ENCODE peak calls at places on chromosomes 1 and 21, in nine cellular contexts. H is kidney epithelial cell; K is HFFc6; E is CD4-positive, alpha-beta T cell; F is H9; R is right atrium auricular region; Q is AG09319; U is AG10803; P is GM06990. T is an unnamed sample.
A peak's percentile ranks its signal among the peaks of the same experiment; 100 is the strongest.

GRCh38 chr21:10272216-10272615 is 249.2 kb upstream of the TPTE start:
- DNase-seq in Q (no peak), E (no peak), H (no peak), U (no peak), R (peak; percentile 26), P (no peak), K (no peak), F (no peak), T (no peak)

GRCh38 chr1:92804721-92805169 is 19.8 kb upstream of the EVI5 start:
- DNase-seq in U (peak; percentile 88), Q (peak; percentile 83), H (peak; percentile 55), F (peak; percentile 60), K (peak; percentile 97), P (no peak), R (peak; percentile 95), E (no peak), T (peak; percentile 89)

GRCh38 chr21:15206514-15206913 is 141.7 kb upstream of the NRIP1 start:
- DNase-seq in H (no peak), K (no peak), P (peak; percentile 38), F (no peak), Q (no peak), R (no peak), U (no peak), E (no peak), T (no peak)

GRCh38 chr1:116172666-116173065 is 61.5 kb downstream of the MAB21L3 start:
- DNase-seq in F (no peak), E (no peak), U (no peak), K (no peak), Q (no peak), H (no peak), R (no peak), P (no peak), T (no peak)

GRCh38 chr21:27422435-27422834 is 455.5 kb upstream of the ADAMTS5 start:
- DNase-seq in P (no peak), Q (no peak), F (no peak), K (peak; percentile 35), U (peak; percentile 47), E (no peak), H (no peak), R (no peak), T (peak; percentile 34)

GRCh38 chr1:17567582-17567981 is 28.1 kb downstream of the ARHGEF10L start:
- DNase-seq in K (no peak), R (peak; percentile 79), P (no peak), Q (no peak), H (no peak), U (peak; percentile 95), E (no peak), F (no peak), T (no peak)

GRCh38 chr21:26961704-26962103 is 5.2 kb downstream of the ADAMTS5 start:
- DNase-seq in U (peak; percentile 38), E (no peak), F (peak; percentile 51), Q (no peak), H (no peak), R (no peak), P (no peak), K (no peak), T (no peak)

GRCh38 chr21:35854281-35854680 is 206.0 kb downstream of the SETD4 start:
- DNase-seq in U (no peak), R (no peak), F (no peak), P (no peak), Q (no peak), K (no peak), H (no peak), E (no peak), T (no peak)

GRCh38 chr1:185420588-185421081 is 103.6 kb upstream of the IVNS1ABP start:
- DNase-seq in K (no peak), H (no peak), E (no peak), P (no peak), U (no peak), F (no peak), Q (no peak), R (no peak), T (no peak)

GRCh38 chr1:161196521-161197451 is 2.1 kb downstream of the ADAMTS4 start:
- DNase-seq in K (peak; percentile 68), E (no peak), Q (peak; percentile 78), H (no peak), U (peak; percentile 94), P (no peak), F (no peak), R (no peak), T (peak; percentile 76)

GRCh38 chr1:202551683-202552082 is 158.6 kb downstream of the SYT2 start:
- DNase-seq in K (no peak), F (no peak), R (no peak), H (no peak), E (no peak), U (no peak), Q (no peak), P (no peak), T (no peak)

GRCh38 chr1:164780111-164780510 is 221.1 kb downstream of the PBX1 start:
- DNase-seq in R (no peak), H (no peak), P (no peak), Q (peak; percentile 32), F (no peak), U (peak; percentile 79), K (no peak), E (no peak), T (no peak)

GRCh38 chr1:185409345-185409744 is 92.3 kb upstream of the IVNS1ABP start:
- DNase-seq in F (no peak), P (no peak), H (no peak), K (no peak), R (no peak), U (no peak), Q (no peak), E (no peak), T (no peak)

DNA sequence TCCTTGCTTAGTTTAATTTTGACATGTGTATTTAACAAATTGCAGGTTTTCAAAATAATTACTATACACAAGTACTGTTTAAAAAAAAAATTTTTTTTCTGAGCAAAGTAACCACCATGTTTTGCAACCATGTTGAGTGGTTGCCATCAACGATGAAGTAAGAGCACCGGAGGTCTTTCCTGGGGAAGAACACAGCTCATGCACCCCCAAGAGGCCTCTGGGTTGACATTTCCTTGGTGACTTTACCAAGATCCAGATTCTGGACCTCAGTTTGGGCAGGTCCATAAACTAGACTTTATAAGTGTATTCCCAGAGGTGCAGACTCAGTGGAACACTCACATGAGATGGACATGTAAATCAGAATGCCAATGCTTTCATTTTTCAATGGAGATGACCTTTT is 36.8 kb upstream of the RALGPS2 start:
- DNase-seq in Q (no peak), R (no peak), P (no peak), H (no peak), U (peak; percentile 69), E (no peak), K (no peak), F (no peak), T (peak; percentile 23)
- TF ChIP-seq CTCF in Q (no peak), R (no peak), P (no peak), H (no peak), U (no peak), E (no peak), K (no peak), F (no peak), T (no peak)

GRCh38 chr1:156337052-156337887 is 822 bp downstream of the CCT3 start:
- DNase-seq in Q (no peak), E (no peak), U (no peak), R (no peak), F (no peak), P (no peak), H (no peak), K (no peak), T (no peak)

GRCh38 chr1:156338180-156338973 is at the start of the genes CCT3 and TSACC:
- DNase-seq in F (peak; percentile 100), U (peak; percentile 100), K (peak; percentile 100), E (peak; percentile 99), P (peak; percentile 100), R (peak; percentile 99), Q (peak; percentile 100), H (peak; percentile 99), T (peak; percentile 99)

GRCh38 chr1:156336242-156336641 is 1.9 kb downstream of the CCT3 start:
- DNase-seq in R (no peak), Q (no peak), H (no peak), U (no peak), E (no peak), K (no peak), F (no peak), P (no peak), T (no peak)

GRCh38 chr1:156342556-156342955 is 4.2 kb downstream of the TSACC start:
- DNase-seq in Q (no peak), P (no peak), R (no peak), U (peak; percentile 61), K (peak; percentile 50), E (no peak), F (no peak), H (no peak), T (no peak)

DNA sequence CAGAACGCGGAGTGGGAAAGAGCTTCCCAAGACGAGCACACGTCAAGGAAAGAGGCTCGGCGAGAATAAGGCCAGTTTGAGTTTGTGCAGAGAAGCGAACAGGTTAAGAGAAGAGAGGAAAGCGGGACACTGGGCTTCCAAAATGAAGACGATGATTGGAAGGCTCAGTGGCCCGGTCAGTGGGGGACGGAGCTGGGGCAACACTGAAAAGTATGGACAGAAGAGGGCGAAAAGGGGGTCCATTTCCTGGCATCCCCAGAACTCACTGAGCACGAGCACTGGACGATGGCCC is 258 bp downstream of the CCT3 start:
- DNase-seq in F (no peak), K (no peak), Q (no peak), P (no peak), H (no peak), R (no peak), U (no peak), E (no peak), T (no peak)
- TF ChIP-seq CTCF in F (no peak), K (no peak), Q (peak; percentile 5), P (no peak), H (no peak), R (no peak), U (no peak), E (no peak), T (no peak)

DNA sequence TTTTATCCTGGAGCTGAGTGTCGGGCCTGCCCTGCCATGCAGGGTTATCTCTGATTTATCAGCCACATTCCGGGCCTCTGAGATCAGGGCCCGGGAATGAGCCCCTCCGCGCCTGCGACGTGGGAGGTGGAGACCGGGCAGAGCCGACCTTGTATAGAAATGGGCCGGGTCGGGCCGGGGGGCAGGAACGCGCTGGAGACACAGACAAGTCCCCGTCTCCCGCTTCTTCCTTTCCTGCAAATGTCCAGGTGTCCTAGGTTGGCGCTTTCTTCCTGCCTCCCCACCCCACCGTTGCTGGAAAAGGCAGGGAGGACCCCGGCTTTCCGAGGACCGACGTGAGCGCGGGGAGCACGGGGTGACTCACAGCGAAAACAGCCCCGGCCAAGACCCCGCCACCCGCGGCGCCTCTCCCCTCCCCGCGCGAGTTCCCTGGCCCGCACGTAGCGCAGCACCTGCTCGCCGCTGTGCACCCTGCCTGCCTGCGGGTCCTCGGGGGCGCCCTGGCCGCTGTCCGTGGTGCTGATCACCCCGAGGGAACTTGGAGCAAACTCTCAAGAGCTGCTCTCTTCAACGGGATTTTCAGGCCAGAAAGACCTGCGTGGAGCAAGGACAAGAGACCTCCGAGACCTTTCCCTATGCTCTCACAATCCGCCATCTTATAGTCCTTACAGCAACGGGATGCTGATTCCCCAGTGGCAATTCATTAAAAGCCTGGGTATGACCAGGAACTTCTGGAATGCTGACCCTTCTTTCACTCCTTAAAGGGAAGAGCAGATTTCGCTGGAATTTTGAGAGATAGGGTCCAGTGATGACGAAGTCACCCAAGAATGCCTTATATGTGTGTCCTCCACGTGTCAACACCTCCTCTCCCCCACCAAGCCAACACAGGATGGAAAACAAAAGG is 475 bp upstream of the NPPB start:
- DNase-seq in R (no peak), K (peak; percentile 39), Q (no peak), P (peak; percentile 73), E (peak; percentile 41), F (peak; percentile 85), H (peak; percentile 28), U (peak; percentile 40), T (no peak)
- TF ChIP-seq CTCF in R (no peak), K (peak; percentile 48), Q (peak; percentile 16), P (peak; percentile 27), E (no peak), F (peak; percentile 49), H (peak; percentile 18), U (peak; percentile 31), T (peak; percentile 28)

GRCh38 chr1:234188454-234188792 is 184.8 kb upstream of the COA6 start:
- DNase-seq in Q (no peak), U (no peak), K (no peak), E (no peak), H (no peak), F (peak; percentile 88), P (no peak), R (no peak), T (no peak)
- TF ChIP-seq CTCF in Q (no peak), U (no peak), K (no peak), E (no peak), H (peak; percentile 17), F (peak; percentile 78), P (peak; percentile 45), R (no peak), T (peak; percentile 30)